ENCODE peak calls at places on chromosomes 3 and 15, in ten cellular contexts. One of them, this sample, is unnamed.

GRCh38 chr3:52358362-52358940 is 42.3 kb downstream of the DNAH1 start:
- DNase-seq in foreskin fibroblast: no peak
- DNase-seq in GM20000: no peak
- DNase-seq in HepG2: no peak
- DNase-seq in body of pancreas: no peak
- DNase-seq in GM06990: no peak
- DNase-seq in AG09309: no peak
- DNase-seq in RWPE1: no peak
- DNase-seq in CD14-positive monocyte: no peak
- DNase-seq in spleen: peak
- DNase-seq in this sample: no peak

GRCh38 chr15:42736178-42736792 is 643 bp downstream of the CDAN1 start:
- DNase-seq in foreskin fibroblast: no peak
- DNase-seq in GM20000: peak
- DNase-seq in HepG2: no peak
- DNase-seq in body of pancreas: no peak
- DNase-seq in GM06990: peak
- DNase-seq in AG09309: no peak
- DNase-seq in RWPE1: peak
- DNase-seq in CD14-positive monocyte: no peak
- DNase-seq in spleen: no peak
- DNase-seq in this sample: no peak

GRCh38 chr3:50226888-50227389 is 9.1 kb upstream of the GNAI2 start:
- DNase-seq in foreskin fibroblast: no peak
- DNase-seq in GM20000: peak
- DNase-seq in HepG2: no peak
- DNase-seq in body of pancreas: no peak
- DNase-seq in GM06990: no peak
- DNase-seq in AG09309: no peak
- DNase-seq in RWPE1: no peak
- DNase-seq in CD14-positive monocyte: peak
- DNase-seq in spleen: no peak
- DNase-seq in this sample: no peak

GRCh38 chr3:126474498-126475410 is 937 bp downstream of the ZXDC start:
- DNase-seq in foreskin fibroblast: no peak
- DNase-seq in GM20000: peak
- DNase-seq in HepG2: no peak
- DNase-seq in body of pancreas: peak
- DNase-seq in GM06990: peak
- DNase-seq in AG09309: no peak
- DNase-seq in RWPE1: no peak
- DNase-seq in CD14-positive monocyte: peak
- DNase-seq in spleen: peak
- DNase-seq in this sample: no peak

GRCh38 chr3:15795563-15796308 is 2.0 kb downstream of the ANKRD28 start:
- DNase-seq in foreskin fibroblast: no peak
- DNase-seq in GM20000: no peak
- DNase-seq in HepG2: no peak
- DNase-seq in body of pancreas: no peak
- DNase-seq in GM06990: no peak
- DNase-seq in AG09309: no peak
- DNase-seq in RWPE1: no peak
- DNase-seq in CD14-positive monocyte: no peak
- DNase-seq in spleen: no peak
- DNase-seq in this sample: no peak

GRCh38 chr15:45645026-45645980 is 10.5 kb downstream of the SQOR start:
- DNase-seq in foreskin fibroblast: peak
- DNase-seq in GM20000: no peak
- DNase-seq in HepG2: no peak
- DNase-seq in body of pancreas: no peak
- DNase-seq in GM06990: peak
- DNase-seq in AG09309: no peak
- DNase-seq in RWPE1: peak
- DNase-seq in CD14-positive monocyte: peak
- DNase-seq in spleen: no peak
- DNase-seq in this sample: no peak

GRCh38 chr3:167113466-167113865 is 266.6 kb downstream of the ZBBX start:
- DNase-seq in foreskin fibroblast: no peak
- DNase-seq in GM20000: no peak
- DNase-seq in HepG2: no peak
- DNase-seq in body of pancreas: no peak
- DNase-seq in GM06990: no peak
- DNase-seq in AG09309: no peak
- DNase-seq in RWPE1: no peak
- DNase-seq in CD14-positive monocyte: no peak
- DNase-seq in spleen: no peak
- DNase-seq in this sample: no peak

GRCh38 chr3:69890691-69891090 is 108.8 kb upstream of the SAMMSON start:
- DNase-seq in foreskin fibroblast: peak
- DNase-seq in GM20000: no peak
- DNase-seq in HepG2: no peak
- DNase-seq in body of pancreas: no peak
- DNase-seq in GM06990: no peak
- DNase-seq in AG09309: no peak
- DNase-seq in RWPE1: peak
- DNase-seq in CD14-positive monocyte: no peak
- DNase-seq in spleen: no peak
- DNase-seq in this sample: no peak

GRCh38 chr3:18715208-18715607 is 290.1 kb upstream of the SATB1 start:
- DNase-seq in foreskin fibroblast: no peak
- DNase-seq in GM20000: no peak
- DNase-seq in HepG2: no peak
- DNase-seq in body of pancreas: no peak
- DNase-seq in GM06990: no peak
- DNase-seq in AG09309: no peak
- DNase-seq in RWPE1: no peak
- DNase-seq in CD14-positive monocyte: no peak
- DNase-seq in spleen: no peak
- DNase-seq in this sample: no peak

GRCh38 chr15:85751731-85752421 is 42.8 kb downstream of the KLHL25 start:
- DNase-seq in foreskin fibroblast: no peak
- DNase-seq in GM20000: no peak
- DNase-seq in HepG2: no peak
- DNase-seq in body of pancreas: peak
- DNase-seq in GM06990: no peak
- DNase-seq in AG09309: no peak
- DNase-seq in RWPE1: no peak
- DNase-seq in CD14-positive monocyte: no peak
- DNase-seq in spleen: peak
- DNase-seq in this sample: no peak

GRCh38 chr15:78353093-78353492 is 12.9 kb downstream of the CRABP1 start:
- DNase-seq in foreskin fibroblast: no peak
- DNase-seq in GM20000: no peak
- DNase-seq in HepG2: peak
- DNase-seq in body of pancreas: no peak
- DNase-seq in GM06990: no peak
- DNase-seq in AG09309: no peak
- DNase-seq in RWPE1: peak
- DNase-seq in CD14-positive monocyte: no peak
- DNase-seq in spleen: no peak
- DNase-seq in this sample: no peak

DNA sequence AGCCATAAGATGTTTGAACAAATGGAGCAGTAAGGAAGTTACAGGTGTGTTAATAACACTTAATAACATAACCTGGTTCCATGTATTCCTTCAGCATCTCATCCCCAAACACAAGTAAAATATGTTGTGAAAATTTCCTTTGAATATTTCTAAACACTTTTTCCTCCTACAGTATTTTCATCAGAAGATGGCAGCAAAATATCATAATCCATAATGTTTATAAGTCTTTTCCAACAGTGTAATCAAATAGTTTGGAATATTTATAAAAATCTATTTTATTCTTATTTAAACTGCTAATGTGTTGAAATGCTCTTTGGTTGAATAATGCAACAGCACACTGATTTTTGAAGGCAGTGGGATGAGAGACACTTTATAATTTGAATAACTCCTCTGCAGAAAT is 1020.5 kb downstream of the OTOL1 start:
- DNase-seq in foreskin fibroblast: no peak
- DNase-seq in GM20000: no peak
- DNase-seq in HepG2: no peak
- DNase-seq in body of pancreas: no peak
- DNase-seq in GM06990: no peak
- DNase-seq in AG09309: no peak
- DNase-seq in RWPE1: no peak
- DNase-seq in CD14-positive monocyte: no peak
- DNase-seq in spleen: no peak
- DNase-seq in this sample: no peak
- TF ChIP-seq CTCF in foreskin fibroblast: no peak
- TF ChIP-seq CTCF in GM20000: no peak
- TF ChIP-seq CTCF in HepG2: no peak
- TF ChIP-seq CTCF in body of pancreas: no peak
- TF ChIP-seq CTCF in GM06990: no peak
- TF ChIP-seq CTCF in AG09309: peak
- TF ChIP-seq CTCF in RWPE1: no peak
- TF ChIP-seq CTCF in CD14-positive monocyte: no peak
- TF ChIP-seq CTCF in spleen: no peak
- TF ChIP-seq CTCF in this sample: no peak

GRCh38 chr3:110958476-110959147 is 113.0 kb upstream of the NECTIN3 start:
- DNase-seq in foreskin fibroblast: no peak
- DNase-seq in GM20000: no peak
- DNase-seq in HepG2: no peak
- DNase-seq in body of pancreas: no peak
- DNase-seq in GM06990: no peak
- DNase-seq in AG09309: no peak
- DNase-seq in RWPE1: no peak
- DNase-seq in CD14-positive monocyte: no peak
- DNase-seq in spleen: no peak
- DNase-seq in this sample: no peak
- TF ChIP-seq CTCF in foreskin fibroblast: no peak
- TF ChIP-seq CTCF in GM20000: no peak
- TF ChIP-seq CTCF in HepG2: no peak
- TF ChIP-seq CTCF in body of pancreas: no peak
- TF ChIP-seq CTCF in GM06990: no peak
- TF ChIP-seq CTCF in AG09309: no peak
- TF ChIP-seq CTCF in RWPE1: no peak
- TF ChIP-seq CTCF in CD14-positive monocyte: no peak
- TF ChIP-seq CTCF in spleen: no peak
- TF ChIP-seq CTCF in this sample: no peak

GRCh38 chr3:4503050-4503449 is 9.9 kb downstream of the ITPR1 start:
- DNase-seq in foreskin fibroblast: no peak
- DNase-seq in GM20000: no peak
- DNase-seq in HepG2: no peak
- DNase-seq in body of pancreas: no peak
- DNase-seq in GM06990: peak
- DNase-seq in AG09309: no peak
- DNase-seq in RWPE1: no peak
- DNase-seq in CD14-positive monocyte: no peak
- DNase-seq in spleen: no peak
- DNase-seq in this sample: no peak
- TF ChIP-seq CTCF in foreskin fibroblast: no peak
- TF ChIP-seq CTCF in GM20000: no peak
- TF ChIP-seq CTCF in HepG2: no peak
- TF ChIP-seq CTCF in body of pancreas: no peak
- TF ChIP-seq CTCF in GM06990: no peak
- TF ChIP-seq CTCF in AG09309: no peak
- TF ChIP-seq CTCF in RWPE1: no peak
- TF ChIP-seq CTCF in CD14-positive monocyte: no peak
- TF ChIP-seq CTCF in spleen: no peak
- TF ChIP-seq CTCF in this sample: no peak

DNA sequence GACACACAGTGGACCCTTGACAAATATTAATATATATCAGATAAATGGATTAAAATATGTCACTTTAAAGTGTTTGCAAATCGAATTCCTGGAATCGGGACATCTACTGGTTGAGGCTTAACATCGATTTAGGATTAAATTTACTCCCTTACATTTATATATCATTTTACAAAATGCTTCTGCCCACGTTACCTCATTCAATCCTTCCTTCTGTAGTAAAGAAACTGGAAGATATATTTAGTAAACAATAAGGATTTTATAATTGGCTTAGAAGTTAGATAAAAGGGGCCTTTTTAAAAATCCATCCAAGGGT is 1.3 kb downstream of the CLPX start:
- DNase-seq in foreskin fibroblast: no peak
- DNase-seq in GM20000: no peak
- DNase-seq in HepG2: no peak
- DNase-seq in body of pancreas: no peak
- DNase-seq in GM06990: no peak
- DNase-seq in AG09309: no peak
- DNase-seq in RWPE1: no peak
- DNase-seq in CD14-positive monocyte: no peak
- DNase-seq in spleen: no peak
- DNase-seq in this sample: no peak
- TF ChIP-seq CTCF in foreskin fibroblast: no peak
- TF ChIP-seq CTCF in GM20000: no peak
- TF ChIP-seq CTCF in HepG2: no peak
- TF ChIP-seq CTCF in body of pancreas: no peak
- TF ChIP-seq CTCF in GM06990: no peak
- TF ChIP-seq CTCF in AG09309: no peak
- TF ChIP-seq CTCF in RWPE1: peak
- TF ChIP-seq CTCF in CD14-positive monocyte: no peak
- TF ChIP-seq CTCF in spleen: no peak
- TF ChIP-seq CTCF in this sample: peak

DNA sequence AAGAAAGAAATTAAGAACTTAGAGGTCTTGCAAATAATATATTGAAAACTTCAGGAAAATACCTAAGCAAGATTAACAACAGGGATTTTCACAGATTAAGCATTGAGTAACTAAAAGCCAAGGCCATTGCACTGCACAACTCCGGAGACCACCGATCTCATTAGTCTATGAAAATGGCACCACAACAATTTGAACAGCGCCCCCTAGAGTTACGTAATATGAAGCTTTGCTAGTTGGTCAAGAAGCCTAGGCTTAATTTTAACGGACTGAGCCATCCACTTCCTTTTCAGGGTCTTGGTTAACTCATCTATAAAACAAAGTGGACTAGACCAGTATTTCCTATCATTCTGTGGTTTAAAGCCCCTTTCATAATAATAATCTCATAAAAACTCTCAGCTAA is 24.8 kb downstream of the TMEM212 start:
- DNase-seq in foreskin fibroblast: no peak
- DNase-seq in GM20000: no peak
- DNase-seq in HepG2: no peak
- DNase-seq in body of pancreas: no peak
- DNase-seq in GM06990: no peak
- DNase-seq in AG09309: no peak
- DNase-seq in RWPE1: no peak
- DNase-seq in CD14-positive monocyte: no peak
- DNase-seq in spleen: no peak
- DNase-seq in this sample: no peak
- TF ChIP-seq CTCF in foreskin fibroblast: peak
- TF ChIP-seq CTCF in GM20000: peak
- TF ChIP-seq CTCF in HepG2: peak
- TF ChIP-seq CTCF in body of pancreas: no peak
- TF ChIP-seq CTCF in GM06990: peak
- TF ChIP-seq CTCF in AG09309: peak
- TF ChIP-seq CTCF in RWPE1: peak
- TF ChIP-seq CTCF in CD14-positive monocyte: peak
- TF ChIP-seq CTCF in spleen: no peak
- TF ChIP-seq CTCF in this sample: peak

GRCh38 chr15:77311618-77312398 is 108.1 kb downstream of the PEAK1 start:
- DNase-seq in foreskin fibroblast: no peak
- DNase-seq in GM20000: no peak
- DNase-seq in HepG2: peak
- DNase-seq in body of pancreas: no peak
- DNase-seq in GM06990: no peak
- DNase-seq in AG09309: no peak
- DNase-seq in RWPE1: peak
- DNase-seq in CD14-positive monocyte: no peak
- DNase-seq in spleen: no peak
- DNase-seq in this sample: no peak
- TF ChIP-seq CTCF in foreskin fibroblast: no peak
- TF ChIP-seq CTCF in GM20000: no peak
- TF ChIP-seq CTCF in HepG2: peak
- TF ChIP-seq CTCF in body of pancreas: no peak
- TF ChIP-seq CTCF in GM06990: no peak
- TF ChIP-seq CTCF in AG09309: no peak
- TF ChIP-seq CTCF in RWPE1: no peak
- TF ChIP-seq CTCF in CD14-positive monocyte: no peak
- TF ChIP-seq CTCF in spleen: no peak
- TF ChIP-seq CTCF in this sample: no peak

This sample was measured in type B pancreatic cell.